ENCODE peak calls at places on chromosomes 11 and 22, in five cellular contexts. X, Z, P, A and K are unnamed samples.

GRCh38 chr11:8784936-8785335 is 102.3 kb downstream of the RPL27A start:
- DNase-seq in A (no peak), X (no peak), Z (no peak), P (no peak), K (no peak)

GRCh38 chr11:73152861-73153483 is 10.9 kb upstream of the FCHSD2 start:
- DNase-seq in Z (no peak), X (no peak), P (no peak), A (no peak), K (no peak)

GRCh38 chr11:10328314-10329090 is 23.6 kb downstream of the ADM start:
- DNase-seq in X (no peak), Z (no peak), A (no peak), P (peak), K (no peak)

GRCh38 chr11:118625976-118626375 is 18.6 kb downstream of the PHLDB1 start:
- DNase-seq in Z (no peak), X (no peak), A (no peak), P (no peak), K (no peak)

GRCh38 chr11:71991494-71991893 is 7.2 kb upstream of the IL18BP start:
- DNase-seq in P (no peak), A (no peak), X (no peak), Z (no peak), K (no peak)

GRCh38 chr11:1749020-1749758 is 1.2 kb downstream of the IFITM10 start:
- DNase-seq in P (peak), Z (no peak), A (no peak), X (no peak), K (no peak)

GRCh38 chr11:96317576-96317975 is 25.4 kb downstream of the MAML2 start:
- DNase-seq in X (no peak), Z (no peak), A (no peak), P (no peak), K (no peak)

GRCh38 chr11:3051435-3052108 is 5.7 kb downstream of the CARS1 start:
- DNase-seq in Z (no peak), X (no peak), A (no peak), P (no peak), K (no peak)

GRCh38 chr11:83566948-83567347 is 280.8 kb upstream of the CCDC90B start:
- DNase-seq in A (no peak), P (peak), Z (no peak), X (no peak), K (no peak)

GRCh38 chr22:27513021-27513420 is 288.5 kb downstream of the MN1 start:
- DNase-seq in X (no peak), A (no peak), P (no peak), Z (no peak), K (no peak)

GRCh38 chr11:95456704-95457491 is 225.9 kb upstream of the SESN3 start:
- DNase-seq in X (no peak), Z (no peak), A (no peak), P (no peak), K (no peak)

GRCh38 chr11:27472398-27473016 is at the start of gene LGR4:
- DNase-seq in P (peak), X (peak), A (peak), Z (peak), K (peak)

GRCh38 chr22:50621948-50622722 is 5.8 kb downstream of the ARSA start:
- DNase-seq in P (no peak), Z (peak), X (peak), A (no peak), K (no peak)

GRCh38 chr22:19870153-19871022 is 15.7 kb upstream of the GNB1L start:
- DNase-seq in P (no peak), Z (peak), X (peak), A (peak), K (peak)

GRCh38 chr11:942853-943252 is 17.2 kb downstream of the AP2A2 start:
- DNase-seq in P (no peak), Z (no peak), A (no peak), X (no peak), K (no peak)

GRCh38 chr11:83836883-83837654 is 550.9 kb upstream of the CCDC90B start:
- DNase-seq in A (no peak), P (peak), Z (no peak), X (peak), K (no peak)

GRCh38 chr11:43788394-43788793 is 92.2 kb upstream of the ALKBH3 start:
- DNase-seq in X (peak), A (no peak), P (no peak), Z (no peak), K (no peak)

GRCh38 chr22:23638611-23639010 is 6.5 kb upstream of the DRICH1 start:
- DNase-seq in X (no peak), A (no peak), P (no peak), Z (no peak), K (no peak)

GRCh38 chr11:9953994-9954626 is 290.2 kb downstream of the SWAP70 start:
- DNase-seq in P (peak), Z (no peak), X (no peak), A (no peak), K (no peak)

GRCh38 chr11:111512296-111513239 is at the start of gene BTG4:
- DNase-seq in X (no peak), Z (peak), P (no peak), A (no peak), K (no peak)

GRCh38 chr11:91859666-91860065 is 365.0 kb upstream of the FAT3 start:
- DNase-seq in Z (no peak), P (no peak), X (no peak), A (no peak), K (no peak)

GRCh38 chr22:38098410-38099249 is 11.9 kb downstream of the BAIAP2L2 start:
- DNase-seq in Z (peak), X (no peak), A (no peak), P (no peak), K (no peak)

GRCh38 chr22:23035557-23036277 is 34.6 kb upstream of the GNAZ start:
- DNase-seq in X (no peak), Z (no peak), A (no peak), P (no peak), K (no peak)

GRCh38 chr11:68002943-68003845 is 703 bp downstream of the UNC93B1 start:
- DNase-seq in Z (peak), A (no peak), P (no peak), X (peak), K (no peak)

GRCh38 chr22:32475428-32476010 is 908 bp downstream of the FBXO7 start:
- DNase-seq in X (peak), A (no peak), Z (peak), P (no peak), K (no peak)

GRCh38 chr22:37633693-37634504 is 5.6 kb upstream of the SH3BP1 start:
- DNase-seq in P (peak), Z (peak), A (peak), X (peak), K (peak)

GRCh38 chr22:45469573-45470383 is 32.9 kb upstream of the FBLN1 start:
- DNase-seq in Z (no peak), X (no peak), P (no peak), A (no peak), K (no peak)

GRCh38 chr22:45424241-45424731 is 10.8 kb downstream of the RIBC2 start:
- DNase-seq in A (no peak), X (no peak), P (peak), Z (no peak), K (no peak)

GRCh38 chr22:34812631-34813030 is 253.3 kb upstream of the ISX start:
- DNase-seq in A (no peak), X (no peak), Z (no peak), P (peak), K (no peak)

GRCh38 chr11:1829039-1829820 is 5.6 kb upstream of the SYT8 start:
- DNase-seq in A (no peak), P (peak), X (no peak), Z (no peak), K (no peak)

GRCh38 chr11:72700026-72700610 is 25.9 kb upstream of the PDE2A start:
- DNase-seq in X (no peak), P (no peak), Z (no peak), A (no peak), K (no peak)

GRCh38 chr11:64569300-64569970 is 21.6 kb upstream of the SLC22A12 start:
- DNase-seq in A (no peak), P (no peak), X (no peak), Z (peak), K (no peak)

DNA sequence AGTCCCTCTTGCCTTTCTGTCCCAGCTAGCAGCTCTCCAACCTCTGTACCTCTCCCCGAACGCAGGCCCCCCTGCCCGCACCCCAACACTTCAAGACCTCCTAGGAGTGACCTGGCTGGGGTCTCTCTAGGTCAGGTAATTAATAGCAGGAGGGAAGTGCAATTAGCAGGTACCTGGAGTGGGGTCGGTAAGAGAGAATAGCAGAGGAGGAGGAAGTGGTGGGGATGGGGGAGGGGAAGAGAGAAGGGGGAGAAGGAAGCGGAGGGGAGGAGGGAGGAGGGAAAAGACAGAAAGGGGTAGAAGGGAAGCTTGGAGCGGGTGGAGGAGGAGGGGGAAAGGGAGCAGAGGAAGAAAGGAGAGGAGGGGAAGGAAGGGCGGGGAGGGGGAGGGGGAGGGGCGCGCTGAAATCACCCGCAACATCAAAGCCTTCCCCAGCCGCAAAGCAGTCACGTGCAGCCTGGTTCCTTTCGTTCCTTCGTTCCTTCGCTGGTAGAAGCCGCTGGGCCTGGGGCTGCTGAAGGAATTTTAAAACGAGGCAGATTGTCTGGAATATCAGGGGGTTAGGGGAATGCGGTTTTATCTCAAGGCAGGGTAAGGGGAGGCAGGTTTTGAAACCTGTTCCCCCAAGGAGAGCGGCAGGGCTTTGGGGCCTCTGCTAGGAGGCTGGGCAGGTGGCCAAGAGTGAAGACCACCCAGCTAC is 29.3 kb upstream of the TCF20 start:
- DNase-seq in A (no peak), X (peak), P (no peak), Z (no peak), K (no peak)
- H3K4me3 ChIP-seq in A (peak), X (no peak), P (no peak), Z (peak), K (no peak)

GRCh38 chr11:20156876-20157613 is 3.2 kb downstream of the DBX1 start:
- DNase-seq in Z (no peak), P (no peak), A (no peak), X (no peak), K (no peak)
- H3K4me3 ChIP-seq in Z (peak), P (no peak), A (peak), X (peak), K (no peak)

DNA sequence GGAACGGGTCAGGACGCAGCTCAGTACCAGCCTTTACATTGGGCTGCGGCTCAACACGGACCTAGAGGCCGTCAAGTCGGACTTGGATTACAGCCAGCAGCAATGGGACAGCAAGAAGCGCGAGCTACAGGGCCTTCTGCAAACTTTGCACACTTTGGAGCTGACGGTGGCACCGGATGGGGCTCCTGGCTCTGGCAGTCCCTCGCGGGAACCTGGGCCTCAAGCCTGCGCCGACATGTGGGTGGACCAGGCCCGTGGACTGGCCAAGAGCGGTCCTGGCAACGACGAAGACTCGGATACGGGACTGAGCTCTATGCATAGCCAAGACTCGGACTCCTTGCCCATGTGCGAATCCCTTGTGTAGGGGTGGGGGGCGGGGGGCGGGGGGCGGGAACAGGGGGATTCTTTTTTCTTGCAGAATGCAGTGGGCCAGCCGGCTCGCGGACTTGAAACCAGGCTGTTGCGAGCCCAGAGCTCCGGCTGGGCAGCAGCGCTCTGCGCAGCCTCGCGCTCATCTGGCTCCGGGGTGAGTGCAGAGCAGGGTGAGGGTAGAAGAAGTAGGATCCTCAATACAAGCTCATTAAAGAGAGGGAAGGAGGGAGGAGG is 1.7 kb downstream of the RASSF10 start:
- DNase-seq in A (no peak), X (no peak), P (no peak), Z (peak), K (no peak)
- H3K4me3 ChIP-seq in A (no peak), X (peak), P (no peak), Z (no peak), K (peak)

GRCh38 chr11:18046116-18046777 is at the start of gene TPH1:
- DNase-seq in X (peak), Z (peak), P (no peak), A (no peak), K (peak)
- H3K4me3 ChIP-seq in X (no peak), Z (no peak), P (no peak), A (no peak), K (peak)

GRCh38 chr11:26326793-26327400 is 5.0 kb upstream of the ANO3 start:
- DNase-seq in Z (no peak), A (no peak), X (no peak), P (no peak), K (no peak)
- H3K4me3 ChIP-seq in Z (no peak), A (no peak), X (no peak), P (no peak), K (no peak)

GRCh38 chr22:18136563-18137320 is 13.2 kb upstream of the USP18 start:
- DNase-seq in P (no peak), A (no peak), Z (no peak), X (no peak), K (no peak)
- H3K4me3 ChIP-seq in P (no peak), A (no peak), Z (no peak), X (no peak), K (no peak)

DNA sequence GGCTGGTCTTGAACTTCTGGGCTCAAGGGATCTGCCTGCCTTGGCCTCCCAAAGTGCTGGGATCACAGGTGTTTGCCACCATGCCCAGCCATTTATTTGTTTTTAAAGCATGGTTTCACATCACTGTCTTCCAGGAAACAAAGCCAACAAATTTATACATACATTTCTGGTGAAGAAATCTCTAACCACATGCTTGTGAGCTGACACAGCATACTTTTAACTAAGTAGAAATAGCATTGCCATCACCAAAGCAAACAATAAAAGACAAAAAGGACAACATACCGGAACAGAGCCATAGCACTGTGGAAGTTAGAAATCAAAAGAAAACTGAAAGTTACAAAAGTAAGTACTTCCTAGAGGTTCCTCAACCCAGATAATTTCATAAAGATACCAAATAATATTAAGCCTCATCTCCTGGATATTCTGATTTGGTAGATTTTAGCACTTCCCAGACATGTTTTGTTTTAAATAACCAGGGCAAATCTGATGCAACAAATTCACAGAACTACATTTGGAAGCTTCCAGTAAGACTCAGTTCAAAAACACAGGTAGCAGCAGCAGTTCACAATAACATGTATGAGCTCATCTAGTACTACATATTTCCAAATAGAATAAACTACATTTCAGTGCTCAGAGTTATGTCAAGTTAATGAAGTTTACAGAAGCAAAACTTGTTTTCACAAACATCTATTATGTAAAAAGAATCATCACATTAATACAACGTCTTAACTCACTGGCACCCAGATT is 70.6 kb downstream of the RRAS2 start:
- DNase-seq in A (no peak), P (peak), X (no peak), Z (no peak), K (no peak)
- H3K4me3 ChIP-seq in A (no peak), P (no peak), X (no peak), Z (no peak), K (no peak)